ENCODE peak calls at places on chromosomes 6 and 20, in ten cellular contexts. O is pancreas, M is left ventricle myocardium inferior, S is aorta, V is upper lobe of left lung, I is psoas muscle, R is heart right ventricle, Z is ovary, D is OCI-LY7, E is mesendoderm. C is an unnamed sample. For H3K4me1 and H3K36me3, the result is how much of the 10 kb centered on the place peaks cover.

GRCh38 chr20:62963614-62964397 is 11.3 kb downstream of the SLC17A9 start:
- DNase-seq in S (no peak), D (no peak), E (no peak), Z (no peak), R (no peak), O (peak), M (no peak), V (peak), I (no peak), C (no peak)

GRCh38 chr6:150343434-150343833 is 25.4 kb upstream of the IYD start:
- DNase-seq in Z (no peak), I (no peak), R (no peak), E (no peak), M (no peak), D (no peak), V (no peak), O (no peak), S (no peak), C (peak)

GRCh38 chr6:154354265-154354777 is 2.3 kb downstream of the IPCEF1 start:
- DNase-seq in O (no peak), M (no peak), S (no peak), E (no peak), I (no peak), V (no peak), D (no peak), Z (no peak), R (no peak), C (no peak)

GRCh38 chr20:48606841-48607543 is 220.8 kb downstream of the PREX1 start:
- DNase-seq in O (no peak), I (peak), M (no peak), Z (no peak), E (no peak), R (no peak), D (no peak), V (peak), S (peak), C (no peak)

GRCh38 chr6:41419385-41419784 is 84.0 kb downstream of the NCR2 start:
- DNase-seq in O (no peak), D (no peak), R (no peak), V (no peak), Z (no peak), I (no peak), S (no peak), E (no peak), M (no peak), C (no peak)

GRCh38 chr6:11389977-11390376 is 147.6 kb upstream of the TMEM170B start:
- DNase-seq in I (no peak), V (no peak), R (no peak), D (no peak), O (no peak), Z (no peak), S (no peak), M (no peak), E (peak), C (no peak)

GRCh38 chr6:106560966-106561740 is 68.1 kb downstream of the RTN4IP1 start:
- DNase-seq in D (no peak), V (no peak), E (no peak), I (no peak), Z (no peak), S (no peak), O (no peak), R (no peak), M (no peak), C (peak)

GRCh38 chr6:20600831-20601230 is 66.6 kb downstream of the CDKAL1 start:
- DNase-seq in D (no peak), M (no peak), V (no peak), S (no peak), O (no peak), R (no peak), Z (no peak), E (no peak), I (no peak), C (no peak)

GRCh38 chr6:15066433-15067337 is 179.2 kb upstream of the JARID2 start:
- DNase-seq in Z (no peak), O (no peak), I (no peak), E (no peak), S (peak), V (no peak), R (no peak), D (no peak), M (peak), C (peak)

GRCh38 chr6:109008061-109008460 is 86.6 kb downstream of the SESN1 start:
- DNase-seq in I (no peak), E (no peak), D (no peak), V (no peak), Z (no peak), S (no peak), O (no peak), M (no peak), R (no peak), C (peak)

GRCh38 chr6:16471222-16471784 is 232.9 kb downstream of the GMPR start:
- DNase-seq in O (no peak), V (no peak), S (no peak), R (no peak), M (no peak), E (peak), D (no peak), I (no peak), Z (no peak), C (peak)

GRCh38 chr6:37826188-37826587 is 6.7 kb downstream of the ZFAND3 start:
- DNase-seq in E (no peak), Z (no peak), R (no peak), D (no peak), O (no peak), V (no peak), I (no peak), M (no peak), S (no peak), C (peak)

GRCh38 chr6:37824170-37824569 is 4.6 kb downstream of the ZFAND3 start:
- DNase-seq in I (no peak), V (no peak), S (no peak), O (no peak), Z (no peak), E (no peak), M (no peak), D (no peak), R (no peak), C (no peak)

GRCh38 chr6:37827603-37828265 is 8.2 kb downstream of the ZFAND3 start:
- DNase-seq in M (no peak), V (no peak), S (no peak), I (no peak), Z (no peak), R (no peak), O (no peak), E (no peak), D (no peak), C (no peak)

GRCh38 chr6:37830225-37830624 is 10.7 kb downstream of the ZFAND3 start:
- DNase-seq in V (no peak), I (no peak), O (no peak), D (peak), Z (no peak), E (peak), S (no peak), M (no peak), R (no peak), C (no peak)

GRCh38 chr6:37826993-37827392 is 7.5 kb downstream of the ZFAND3 start:
- DNase-seq in Z (no peak), M (no peak), D (no peak), V (no peak), E (no peak), R (no peak), I (no peak), S (no peak), O (no peak), C (no peak)
- H3K4me1 ChIP-seq in Z (under half), M (half or more), D (under half), V (half or more), E (under half), R (half or more), I (half or more), S (under half), O (under half), C (half or more)

DNA sequence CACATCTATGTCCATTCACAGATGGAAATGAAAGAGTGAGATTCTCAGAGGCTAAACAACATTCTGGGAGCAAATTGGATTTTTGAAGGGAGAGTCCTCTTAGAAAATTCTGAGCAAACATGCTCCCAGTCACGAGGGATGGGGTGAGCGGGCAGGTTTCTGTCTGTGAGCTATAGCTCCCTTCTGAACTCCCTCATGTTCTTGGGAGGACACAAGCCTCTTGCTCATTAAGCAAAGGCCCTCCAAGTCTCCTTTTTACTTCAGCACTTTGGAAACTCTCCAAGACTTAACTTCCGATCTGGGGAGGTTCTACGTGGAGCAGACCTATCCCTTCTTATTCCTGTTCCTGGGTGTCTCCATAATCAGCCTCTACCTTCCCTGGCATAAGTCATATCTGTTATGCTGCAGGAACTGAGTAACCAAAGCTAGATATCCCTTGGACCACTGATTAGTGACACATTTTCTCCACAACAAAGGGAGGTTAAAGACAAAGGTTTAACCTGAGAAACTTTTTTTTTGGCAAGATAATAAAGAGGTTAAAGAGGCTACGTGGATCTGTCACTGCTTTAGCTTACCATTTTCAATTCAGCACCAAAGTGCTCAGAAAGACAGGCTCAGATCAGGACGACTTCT is 33.0 kb upstream of the SMIM29 start:
- DNase-seq in E (no peak), D (no peak), S (no peak), M (no peak), I (no peak), Z (no peak), V (no peak), O (no peak), R (no peak), C (no peak)
- H3K36me3 ChIP-seq in E (under half), D (half or more), S (under half), M (under half), I (under half), Z (under half), V (under half), O (under half), R (under half), C (under half)

GRCh38 chr6:23305325-23305943 is 736.1 kb downstream of the HDGFL1 start:
- DNase-seq in I (no peak), E (no peak), D (no peak), Z (no peak), R (no peak), S (no peak), M (no peak), V (no peak), O (no peak), C (no peak)
- H3K4me1 ChIP-seq in I (under half), E (under half), D (under half), Z (under half), R (under half), S (under half), M (under half), V (under half), O (under half), C (under half)

DNA sequence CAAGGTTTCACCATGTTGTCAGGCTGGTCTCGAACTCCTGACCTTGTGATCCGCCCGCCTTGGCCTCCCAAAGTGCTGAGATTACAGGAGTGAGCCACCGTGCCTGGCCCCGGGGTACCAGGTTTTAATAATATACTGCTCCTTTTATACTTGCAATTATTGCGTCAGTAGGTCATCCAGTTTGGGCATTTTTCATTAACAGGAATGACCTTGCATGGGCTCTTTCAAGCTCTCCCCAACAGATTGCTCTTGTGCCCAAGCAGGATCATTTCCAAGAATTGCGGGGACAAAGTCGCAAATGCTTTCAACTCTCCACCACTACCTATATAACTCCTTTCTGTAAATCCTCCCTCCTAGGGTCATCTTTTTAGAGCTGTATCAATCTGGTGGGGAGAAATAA is 23.8 kb downstream of the STK38 start:
- DNase-seq in S (no peak), I (no peak), R (no peak), V (no peak), E (no peak), D (no peak), Z (no peak), M (no peak), O (no peak), C (no peak)
- H3K36me3 ChIP-seq in S (under half), I (under half), R (half or more), V (under half), E (under half), D (half or more), Z (under half), M (half or more), O (under half), C (half or more)

DNA sequence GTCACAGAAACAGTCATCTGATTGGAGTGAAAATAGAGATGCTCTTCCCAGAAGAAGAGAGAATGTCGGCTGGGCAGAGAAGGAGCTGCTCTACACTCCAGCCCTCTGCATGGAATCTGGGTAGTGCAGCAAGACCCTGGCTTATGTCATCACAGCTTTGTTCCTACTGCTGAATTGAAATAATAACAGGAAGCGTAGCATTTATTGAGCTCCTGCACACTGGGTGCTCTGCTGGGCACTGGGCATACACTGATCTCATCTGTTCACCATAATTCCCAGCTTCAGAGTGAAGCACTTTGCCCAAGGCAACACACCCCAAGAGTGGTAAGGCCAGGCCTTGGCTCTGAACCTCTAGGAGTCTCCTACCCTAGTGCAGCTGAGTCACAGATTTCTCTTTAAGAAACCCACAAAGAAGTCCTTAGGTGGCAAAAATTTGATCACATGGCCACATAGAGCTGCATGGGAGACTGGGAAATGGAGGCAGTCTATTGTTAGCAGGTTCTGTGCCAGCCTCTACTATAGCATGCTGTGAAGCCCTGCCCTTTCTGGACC is 3.9 kb upstream of the SDCBP2 start:
- DNase-seq in M (no peak), R (no peak), D (no peak), V (no peak), E (no peak), O (no peak), Z (no peak), S (no peak), I (no peak), C (no peak)
- H3K4me1 ChIP-seq in M (half or more), R (half or more), D (under half), V (half or more), E (under half), O (under half), Z (under half), S (under half), I (half or more), C (under half)

DNA sequence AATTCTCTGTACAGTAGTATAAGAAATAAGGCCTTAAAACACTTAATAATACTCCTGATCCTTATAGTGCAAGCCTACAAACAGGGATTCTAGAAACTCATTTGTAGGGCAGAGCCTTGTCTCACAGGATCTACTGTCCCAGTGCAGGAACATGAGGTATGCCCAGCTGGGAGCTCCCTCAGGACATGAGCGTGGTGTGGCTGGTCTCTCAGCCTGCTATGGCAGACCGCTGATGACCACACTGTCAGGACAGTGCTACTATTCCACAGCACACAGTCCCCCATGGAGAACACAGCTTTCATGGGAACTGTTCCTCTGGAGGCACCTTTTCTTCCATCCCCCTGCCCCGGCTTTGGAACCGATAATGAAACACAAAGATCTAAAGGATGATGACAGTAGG is 53.0 kb downstream of the SERAC1 start:
- DNase-seq in D (no peak), S (no peak), M (no peak), R (no peak), V (no peak), I (no peak), O (no peak), E (no peak), Z (no peak), C (no peak)
- H3K36me3 ChIP-seq in D (under half), S (under half), M (half or more), R (under half), V (under half), I (under half), O (under half), E (under half), Z (under half), C (half or more)

GRCh38 chr6:12578751-12579150 is 137.8 kb upstream of the PHACTR1 start:
- DNase-seq in D (no peak), O (no peak), M (no peak), I (no peak), E (no peak), R (no peak), S (no peak), V (no peak), Z (no peak), C (no peak)

GRCh38 chr6:12580296-12580695 is 136.3 kb upstream of the PHACTR1 start:
- DNase-seq in O (no peak), Z (no peak), M (no peak), S (no peak), D (no peak), E (no peak), I (no peak), V (no peak), R (no peak), C (no peak)

GRCh38 chr6:12577124-12577845 is 139.3 kb upstream of the PHACTR1 start:
- DNase-seq in R (no peak), D (no peak), Z (no peak), V (peak), S (no peak), I (no peak), O (no peak), E (peak), M (no peak), C (no peak)

GRCh38 chr6:12576389-12576788 is 140.2 kb upstream of the PHACTR1 start:
- DNase-seq in Z (no peak), S (no peak), I (no peak), E (no peak), O (no peak), V (no peak), R (no peak), D (no peak), M (no peak), C (peak)

GRCh38 chr6:12578097-12578496 is 138.5 kb upstream of the PHACTR1 start:
- DNase-seq in S (no peak), M (no peak), E (no peak), O (no peak), I (no peak), R (no peak), V (no peak), D (no peak), Z (no peak), C (no peak)
- H3K4me1 ChIP-seq in S (under half), M (under half), E (under half), O (under half), I (under half), R (under half), V (under half), D (under half), Z (under half), C (under half)

DNA sequence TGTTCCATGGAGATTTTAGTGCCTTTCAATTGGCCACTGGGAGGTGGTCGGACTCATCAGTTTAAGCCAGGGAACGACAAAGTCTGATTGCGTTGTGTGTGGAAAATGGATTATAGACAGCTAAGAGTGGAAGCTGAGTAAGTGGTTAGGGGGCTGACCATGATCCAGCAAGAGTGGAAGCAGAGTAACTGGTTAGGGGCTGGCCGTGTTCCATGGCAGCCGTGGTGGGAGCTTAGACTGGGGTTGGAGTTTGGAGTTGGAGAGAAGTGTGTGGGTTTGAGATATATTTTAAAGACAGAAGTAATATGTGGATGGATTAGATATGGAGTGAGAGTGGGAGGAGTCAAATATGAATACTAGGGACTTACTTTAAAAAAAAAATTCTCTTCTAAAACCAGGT is 41.7 kb downstream of the LRRN4 start:
- DNase-seq in R (no peak), I (no peak), V (no peak), E (no peak), Z (no peak), S (no peak), D (no peak), O (no peak), M (no peak), C (no peak)
- H3K36me3 ChIP-seq in R (under half), I (under half), V (under half), E (under half), Z (under half), S (under half), D (half or more), O (under half), M (half or more), C (half or more)

C was measured in adipocyte.